ENCODE peak calls at places on chromosomes 16 and 17, in six cellular contexts. Q is mucosa of descending colon, L is BJ, T is kidney epithelial cell, Z is MM.1S, U is H1. B is an unnamed sample.

GRCh38 chr17:38559880-38560230 is 45.9 kb downstream of the SRCIN1 start:
- DNase-seq in Q (no peak), L (no peak), T (no peak), Z (no peak), U (no peak), B (no peak)

GRCh38 chr16:57481421-57481820 is 4.9 kb downstream of the DOK4 start:
- DNase-seq in Q (no peak), L (no peak), T (no peak), Z (no peak), U (no peak), B (no peak)

GRCh38 chr16:53529529-53529928 is 26.5 kb upstream of the AKTIP start:
- DNase-seq in Q (no peak), L (no peak), T (no peak), Z (no peak), U (no peak), B (no peak)

GRCh38 chr17:39867084-39867890 is 715 bp upstream of the ZPBP2 start:
- DNase-seq in Q (no peak), L (no peak), T (no peak), Z (peak), U (no peak), B (no peak)

GRCh38 chr17:41957058-41957868 is 9.3 kb upstream of the CNP start:
- DNase-seq in Q (no peak), L (no peak), T (no peak), Z (no peak), U (no peak), B (peak)

GRCh38 chr16:84543931-84544776 is 39.7 kb upstream of the MEAK7 start:
- DNase-seq in Q (peak), L (no peak), T (no peak), Z (no peak), U (no peak), B (no peak)

GRCh38 chr16:69223882-69224281 is 36.9 kb downstream of the SNTB2 start:
- DNase-seq in Q (no peak), L (no peak), T (no peak), Z (no peak), U (no peak), B (no peak)

GRCh38 chr16:10504404-10504885 is 76.0 kb downstream of the EMP2 start:
- DNase-seq in Q (no peak), L (no peak), T (no peak), Z (no peak), U (no peak), B (no peak)

GRCh38 chr16:21283521-21284289 is 5.6 kb upstream of the CRYM start:
- DNase-seq in Q (peak), L (no peak), T (no peak), Z (no peak), U (peak), B (no peak)

GRCh38 chr17:41869426-41869825 is 4.2 kb upstream of the KLHL11 start:
- DNase-seq in Q (no peak), L (no peak), T (no peak), Z (no peak), U (no peak), B (no peak)

GRCh38 chr17:18187816-18188761 is 4.5 kb downstream of the ALKBH5 start:
- DNase-seq in Q (no peak), L (no peak), T (peak), Z (no peak), U (no peak), B (no peak)

GRCh38 chr16:3949946-3950342 is 69.4 kb upstream of the CREBBP start:
- DNase-seq in Q (no peak), L (no peak), T (no peak), Z (no peak), U (no peak), B (no peak)

GRCh38 chr16:68444058-68444657 is 4.2 kb downstream of the SMPD3 start:
- DNase-seq in Q (peak), L (no peak), T (no peak), Z (no peak), U (no peak), B (no peak)

GRCh38 chr17:11204991-11205390 is 36.0 kb upstream of the SHISA6 start:
- DNase-seq in Q (no peak), L (no peak), T (no peak), Z (no peak), U (no peak), B (no peak)

GRCh38 chr17:17380156-17380925 is 77.2 kb downstream of the NT5M start:
- DNase-seq in Q (no peak), L (no peak), T (no peak), Z (no peak), U (no peak), B (no peak)

GRCh38 chr16:88380099-88380498 is 2.7 kb upstream of the ZNF469 start:
- DNase-seq in Q (peak), L (no peak), T (no peak), Z (no peak), U (no peak), B (no peak)

GRCh38 chr17:57861000-57861736 is 11.3 kb upstream of the MRPS23 start:
- DNase-seq in Q (peak), L (no peak), T (no peak), Z (peak), U (no peak), B (no peak)

GRCh38 chr16:27526169-27526568 is 23.5 kb downstream of the GTF3C1 start:
- DNase-seq in Q (no peak), L (no peak), T (no peak), Z (no peak), U (no peak), B (no peak)

GRCh38 chr17:31595076-31595475 is 203.6 kb downstream of the RAB11FIP4 start:
- DNase-seq in Q (no peak), L (no peak), T (no peak), Z (no peak), U (no peak), B (no peak)

GRCh38 chr16:84254080-84254479 is 14.3 kb upstream of the KCNG4 start:
- DNase-seq in Q (no peak), L (no peak), T (no peak), Z (no peak), U (no peak), B (no peak)

GRCh38 chr16:88810868-88811599 is 694 bp downstream of the APRT start:
- DNase-seq in Q (peak), L (no peak), T (peak), Z (peak), U (no peak), B (peak)

GRCh38 chr17:68771867-68772515 is 170.8 kb upstream of the FAM20A start:
- DNase-seq in Q (no peak), L (peak), T (no peak), Z (peak), U (no peak), B (no peak)

GRCh38 chr17:48429156-48429555 is 858 bp downstream of the SKAP1 start:
- DNase-seq in Q (no peak), L (no peak), T (no peak), Z (no peak), U (no peak), B (no peak)

GRCh38 chr16:52227851-52228250 is 319.1 kb downstream of the TOX3 start:
- DNase-seq in Q (no peak), L (no peak), T (no peak), Z (no peak), U (no peak), B (no peak)

GRCh38 chr16:24975428-24975889 is 39.7 kb downstream of the ARHGAP17 start:
- DNase-seq in Q (no peak), L (peak), T (no peak), Z (no peak), U (no peak), B (no peak)

GRCh38 chr17:4584125-4584834 is at the start of gene SMTNL2:
- DNase-seq in Q (no peak), L (no peak), T (no peak), Z (no peak), U (no peak), B (no peak)

GRCh38 chr16:51114369-51114768 is 36.7 kb downstream of the SALL1 start:
- DNase-seq in Q (no peak), L (no peak), T (no peak), Z (no peak), U (no peak), B (no peak)

GRCh38 chr17:83083368-83084201 is 4.2 kb downstream of the METRNL start:
- DNase-seq in Q (peak), L (peak), T (peak), Z (no peak), U (peak), B (peak)

GRCh38 chr17:1252203-1252608 is 18.0 kb upstream of the BHLHA9 start:
- DNase-seq in Q (no peak), L (no peak), T (no peak), Z (no peak), U (no peak), B (no peak)

GRCh38 chr17:46770818-46771600 is 47.5 kb downstream of the WNT3 start:
- DNase-seq in Q (peak), L (no peak), T (no peak), Z (no peak), U (no peak), B (no peak)

GRCh38 chr16:11447272-11447671 is 102.0 kb downstream of the RMI2 start:
- DNase-seq in Q (no peak), L (no peak), T (no peak), Z (no peak), U (no peak), B (no peak)

GRCh38 chr16:2882460-2883026 is 472 bp upstream of the FLYWCH2 start:
- DNase-seq in Q (peak), L (peak), T (peak), Z (peak), U (peak), B (peak)

GRCh38 chr16:2883027-2883846 is at the start of gene FLYWCH2:
- DNase-seq in Q (peak), L (peak), T (no peak), Z (peak), U (peak), B (peak)

GRCh38 chr16:2879854-2880508 is 3.0 kb upstream of the FLYWCH2 start:
- DNase-seq in Q (no peak), L (no peak), T (no peak), Z (no peak), U (no peak), B (no peak)

DNA sequence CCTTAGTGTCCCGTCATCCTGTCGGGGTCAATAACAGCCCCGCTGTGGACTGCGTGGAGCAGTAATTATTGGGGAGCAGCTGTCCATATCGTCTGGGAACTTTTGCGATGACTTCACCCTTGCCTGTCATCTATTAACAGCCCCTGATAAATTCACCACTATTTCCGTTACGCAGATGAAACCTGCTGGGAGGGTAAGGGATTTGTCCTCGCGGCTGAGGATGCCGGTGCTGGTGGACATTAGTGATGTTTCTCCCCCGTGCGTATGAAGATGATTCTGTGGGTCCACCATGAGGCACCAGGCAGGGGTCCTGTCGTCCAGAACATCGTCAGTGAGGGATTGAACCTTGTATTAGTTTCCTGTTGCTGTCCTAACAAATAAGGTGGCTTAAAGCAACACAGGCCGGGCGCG is 1.0 kb downstream of the FLYWCH2 start:
- DNase-seq in Q (no peak), L (no peak), T (no peak), Z (no peak), U (no peak), B (no peak)
- H3K4me3 ChIP-seq in Q (no peak), L (peak), T (peak), Z (peak), U (peak), B (peak)

DNA sequence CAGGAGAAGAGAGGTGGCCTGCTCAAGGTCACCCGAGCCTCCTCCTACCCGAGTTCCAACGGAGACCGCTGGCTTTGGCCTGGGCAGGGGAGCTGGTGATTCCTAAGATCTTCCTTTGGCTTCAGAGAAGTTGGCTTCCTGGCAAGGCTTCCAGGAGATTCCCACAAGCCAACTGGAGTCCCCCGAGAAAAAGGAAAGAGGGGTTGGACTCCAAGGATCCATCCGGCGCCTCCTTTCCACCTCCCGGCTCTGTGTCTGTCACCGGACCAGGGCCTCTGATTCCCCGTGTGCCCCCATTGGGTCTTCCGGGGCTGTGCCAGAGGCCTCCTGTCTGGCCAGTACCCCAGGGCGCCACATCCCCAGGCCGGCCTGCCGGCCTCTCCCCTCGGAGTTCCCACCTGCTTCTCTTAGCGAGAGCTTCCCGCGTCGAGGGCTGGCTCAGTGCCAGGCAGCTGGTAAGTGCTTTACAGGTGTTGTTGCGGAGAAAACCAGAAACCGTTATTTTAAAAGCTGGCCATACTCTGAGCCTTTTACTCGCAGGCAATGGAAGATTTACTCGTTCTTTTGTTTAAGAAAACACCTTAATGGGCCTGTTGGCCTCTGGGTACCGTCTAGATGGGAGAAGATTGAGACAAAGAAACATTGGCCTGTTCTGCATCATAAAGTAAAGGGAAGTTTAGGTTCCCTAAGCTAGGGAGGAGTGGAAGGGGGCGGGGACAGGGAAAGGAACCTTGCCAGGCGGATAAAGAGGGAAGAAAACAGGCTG is 258.4 kb upstream of the SDK2 start:
- DNase-seq in Q (peak), L (no peak), T (no peak), Z (peak), U (no peak), B (no peak)
- H3K4me3 ChIP-seq in Q (no peak), L (no peak), T (no peak), Z (no peak), U (peak), B (no peak)

GRCh38 chr17:79679631-79680340 is 51.0 kb upstream of the ENPP7 start:
- DNase-seq in Q (no peak), L (no peak), T (no peak), Z (no peak), U (no peak), B (no peak)
- H3K4me3 ChIP-seq in Q (no peak), L (no peak), T (no peak), Z (no peak), U (no peak), B (no peak)

GRCh38 chr17:51029142-51029541 is 91.5 kb downstream of the SPAG9 start:
- DNase-seq in Q (no peak), L (no peak), T (no peak), Z (no peak), U (no peak), B (no peak)

GRCh38 chr17:51028176-51028863 is 92.3 kb downstream of the SPAG9 start:
- DNase-seq in Q (no peak), L (no peak), T (no peak), Z (no peak), U (no peak), B (no peak)

GRCh38 chr17:51034800-51035199 is 85.9 kb downstream of the SPAG9 start:
- DNase-seq in Q (no peak), L (no peak), T (no peak), Z (no peak), U (no peak), B (no peak)

GRCh38 chr17:51032850-51033249 is 87.8 kb downstream of the SPAG9 start:
- DNase-seq in Q (no peak), L (no peak), T (no peak), Z (no peak), U (no peak), B (no peak)

DNA sequence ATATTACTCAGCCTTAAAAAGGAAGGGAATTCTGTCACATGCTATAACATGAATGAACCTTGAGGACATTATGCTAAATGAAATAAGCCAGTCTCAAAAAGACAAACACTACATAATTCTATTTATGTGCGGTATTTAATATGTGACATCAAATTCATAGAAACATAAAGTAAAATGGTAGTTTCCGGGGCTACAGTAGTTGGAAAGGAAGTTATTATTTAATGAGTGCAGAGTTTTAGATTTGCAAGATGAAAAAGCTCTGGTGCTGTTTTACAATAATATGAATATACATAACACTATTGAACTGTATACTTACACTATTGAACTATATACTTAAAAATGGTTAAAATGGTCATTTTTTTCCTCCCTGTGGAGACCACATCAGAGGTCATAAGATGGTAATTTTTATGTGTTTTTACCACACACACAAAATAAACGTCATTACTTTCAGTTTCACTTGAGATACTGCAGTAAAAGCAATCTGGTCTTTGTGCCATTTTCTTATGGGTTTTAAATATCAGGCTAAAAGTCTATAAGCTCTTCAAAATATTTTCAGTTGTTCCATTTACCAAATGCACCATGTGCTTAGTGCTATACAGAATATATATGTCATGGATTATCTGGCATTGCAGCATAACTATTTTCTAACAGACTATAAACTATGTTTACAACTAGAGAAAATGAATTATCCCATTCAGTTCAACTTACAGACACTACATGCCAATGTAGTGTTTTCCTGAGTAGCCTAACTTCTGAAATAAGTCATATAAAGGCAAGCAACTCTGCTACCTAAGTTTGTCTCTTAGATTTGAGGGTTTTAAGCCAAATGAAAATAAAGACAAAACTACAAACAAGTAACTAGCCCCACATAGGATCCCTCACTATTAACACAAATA is 90.9 kb downstream of the SPAG9 start:
- DNase-seq in Q (no peak), L (no peak), T (no peak), Z (peak), U (no peak), B (no peak)
- H3K4me3 ChIP-seq in Q (no peak), L (peak), T (no peak), Z (peak), U (no peak), B (no peak)

DNA sequence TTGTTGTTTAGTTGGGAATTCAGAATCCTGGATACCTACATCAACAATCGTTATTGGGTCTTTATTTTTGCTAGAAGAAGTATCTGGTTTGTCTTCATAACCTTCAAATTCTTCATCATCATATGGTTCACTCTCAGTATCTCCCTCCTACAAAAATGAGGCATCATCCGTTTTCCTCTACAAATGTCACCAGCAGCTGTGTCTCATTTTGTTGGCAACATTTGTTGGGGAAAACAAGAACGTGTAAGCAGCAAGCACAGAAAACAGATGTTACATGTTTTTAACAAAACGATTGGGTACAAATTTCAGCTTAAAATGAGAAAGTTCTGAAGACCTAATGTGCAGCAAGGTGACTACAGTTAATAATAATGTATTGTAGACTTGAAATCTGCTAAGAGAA is 8.7 kb downstream of the CCDC47 start:
- DNase-seq in Q (no peak), L (no peak), T (no peak), Z (no peak), U (no peak), B (no peak)
- H3K4me3 ChIP-seq in Q (no peak), L (no peak), T (no peak), Z (no peak), U (no peak), B (no peak)